ENCODE peak calls at places on chromosomes 2 and 18, in five cellular contexts. F, G, D, O and B are unnamed samples. For H3K4me1, the result is how much of the 10 kb centered on the place peaks cover.

GRCh38 chr18:49886891-49887764 is 73.8 kb upstream of the ACAA2 start:
- DNase-seq in F (no peak), G (no peak), D (no peak), O (no peak), B (no peak)

GRCh38 chr2:134288814-134289213 is 34.9 kb downstream of the MGAT5 start:
- DNase-seq in F (no peak), G (no peak), D (no peak), O (no peak), B (no peak)

GRCh38 chr2:32947484-32948143 is 861 bp downstream of the LTBP1 start:
- DNase-seq in F (peak), G (peak), D (peak), O (no peak), B (peak)

GRCh38 chr2:168552450-168552856 is 96.4 kb downstream of the CERS6 start:
- DNase-seq in F (no peak), G (no peak), D (no peak), O (no peak), B (no peak)

GRCh38 chr2:48146552-48146951 is 240.3 kb upstream of the FBXO11 start:
- DNase-seq in F (no peak), G (no peak), D (no peak), O (no peak), B (no peak)

GRCh38 chr2:120875431-120875830 is 139.8 kb downstream of the GLI2 start:
- DNase-seq in F (no peak), G (no peak), D (peak), O (no peak), B (no peak)

GRCh38 chr2:17858064-17858463 is 20.4 kb upstream of the KCNS3 start:
- DNase-seq in F (no peak), G (no peak), D (no peak), O (no peak), B (no peak)

GRCh38 chr18:67515987-67516431 is 511 bp downstream of the DSEL start:
- DNase-seq in F (peak), G (peak), D (peak), O (peak), B (peak)

GRCh38 chr2:68746408-68746807 is 11.8 kb downstream of the ARHGAP25 start:
- DNase-seq in F (no peak), G (no peak), D (no peak), O (no peak), B (no peak)

GRCh38 chr18:60978338-60978737 is 354.9 kb upstream of the CDH20 start:
- DNase-seq in F (no peak), G (no peak), D (no peak), O (no peak), B (no peak)

GRCh38 chr18:59055345-59056032 is 84.2 kb upstream of the SEC11C start:
- DNase-seq in F (no peak), G (no peak), D (no peak), O (no peak), B (no peak)

GRCh38 chr2:219172231-219173154 is 2.7 kb upstream of the SLC23A3 start:
- DNase-seq in F (no peak), G (no peak), D (no peak), O (no peak), B (no peak)

GRCh38 chr2:40584432-40584831 is 132.5 kb upstream of the SLC8A1 start:
- DNase-seq in F (no peak), G (no peak), D (no peak), O (no peak), B (no peak)

GRCh38 chr2:38875576-38876367 is at the start of the genes DHX57 and MORN2:
- DNase-seq in F (peak), G (peak), D (peak), O (peak), B (peak)

GRCh38 chr2:151472966-151473365 is 63.3 kb downstream of the RIF1 start:
- DNase-seq in F (no peak), G (no peak), D (no peak), O (no peak), B (no peak)

GRCh38 chr2:128317186-128317897 is 1.3 kb downstream of the HS6ST1 start:
- DNase-seq in F (peak), G (peak), D (peak), O (no peak), B (peak)

GRCh38 chr18:4640349-4641012 is 185.4 kb upstream of the DLGAP1 start:
- DNase-seq in F (no peak), G (no peak), D (no peak), O (no peak), B (no peak)

GRCh38 chr2:238593678-238594077 is 167.0 kb downstream of the ASB1 start:
- DNase-seq in F (no peak), G (no peak), D (no peak), O (no peak), B (no peak)

GRCh38 chr2:127807678-127808353 is 3.2 kb downstream of the WDR33 start:
- DNase-seq in F (no peak), G (no peak), D (no peak), O (no peak), B (no peak)

GRCh38 chr2:166344286-166345113 is 31.2 kb downstream of the SCN9A start:
- DNase-seq in F (no peak), G (no peak), D (no peak), O (no peak), B (no peak)

GRCh38 chr2:224217962-224218347 is 178.9 kb upstream of the SERPINE2 start:
- DNase-seq in F (no peak), G (no peak), D (peak), O (no peak), B (no peak)

GRCh38 chr2:15640291-15640711 is 48.6 kb downstream of the DDX1 start:
- DNase-seq in F (no peak), G (no peak), D (no peak), O (no peak), B (no peak)

GRCh38 chr2:204272089-204272488 is 273.2 kb upstream of the PARD3B start:
- DNase-seq in F (no peak), G (no peak), D (no peak), O (no peak), B (no peak)

DNA sequence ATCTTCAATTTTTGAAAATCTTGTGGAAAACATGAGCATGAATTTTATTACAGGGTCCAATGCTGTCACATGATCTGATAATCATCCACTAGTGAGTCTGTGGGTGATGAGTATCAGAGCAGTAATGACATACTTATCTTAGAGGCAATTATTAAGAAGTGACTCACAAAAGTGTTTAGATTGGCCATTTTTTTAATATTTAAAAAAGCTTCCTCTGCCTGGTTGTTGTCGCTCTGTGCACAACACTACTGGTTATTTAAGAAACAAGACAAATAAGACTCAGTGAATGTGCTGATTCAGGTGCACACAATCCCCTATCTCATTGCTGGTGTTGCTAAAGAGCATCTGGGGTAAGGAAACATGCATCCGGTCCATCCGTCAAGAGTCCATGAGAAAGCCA is 665.8 kb upstream of the ZEB2 start:
- DNase-seq in F (no peak), G (no peak), D (no peak), O (no peak), B (no peak)
- H3K4me1 ChIP-seq in F (under half), G (under half), D (under half), O (under half), B (under half)

DNA sequence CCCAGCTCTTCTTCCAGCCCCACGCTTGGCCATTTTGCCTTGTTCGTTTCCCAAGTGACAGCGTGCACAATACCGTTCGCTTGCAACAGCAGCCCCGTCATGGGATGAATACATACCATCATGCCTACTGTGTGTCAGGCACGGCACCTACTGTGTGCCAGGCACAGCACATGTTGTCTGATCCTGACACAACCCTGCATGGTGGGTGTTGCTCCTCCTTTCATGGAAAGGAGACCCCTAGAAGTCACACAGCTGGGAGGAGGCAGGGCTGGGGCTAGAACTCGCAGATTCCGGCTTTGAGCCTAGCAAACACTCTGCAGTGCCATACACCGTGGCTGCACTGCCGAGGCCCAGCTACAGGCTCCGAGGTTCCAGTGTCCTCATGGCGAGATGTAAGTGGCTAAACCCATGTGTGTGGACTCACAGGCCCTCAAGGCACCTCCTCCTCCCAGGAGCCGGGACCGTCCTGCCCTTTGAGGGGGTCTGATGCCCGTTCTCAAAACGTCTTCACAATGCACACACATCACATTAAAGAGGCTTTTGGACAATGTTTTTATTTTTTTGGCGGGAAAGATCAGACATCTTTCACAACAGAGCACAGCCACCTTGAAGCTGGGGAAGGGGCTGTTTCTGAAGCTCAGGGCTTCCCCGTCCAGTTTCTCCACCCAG is 65.1 kb downstream of the HS1BP3 start:
- DNase-seq in F (no peak), G (peak), D (peak), O (no peak), B (peak)
- H3K27ac ChIP-seq in F (peak), G (peak), D (peak), O (no peak), B (no peak)

GRCh38 chr18:13801260-13801601 is 22.7 kb upstream of the MC5R start:
- DNase-seq in F (no peak), G (no peak), D (no peak), O (no peak), B (no peak)
- H3K4me3 ChIP-seq in F (no peak), G (peak), D (peak), O (peak), B (peak)

DNA sequence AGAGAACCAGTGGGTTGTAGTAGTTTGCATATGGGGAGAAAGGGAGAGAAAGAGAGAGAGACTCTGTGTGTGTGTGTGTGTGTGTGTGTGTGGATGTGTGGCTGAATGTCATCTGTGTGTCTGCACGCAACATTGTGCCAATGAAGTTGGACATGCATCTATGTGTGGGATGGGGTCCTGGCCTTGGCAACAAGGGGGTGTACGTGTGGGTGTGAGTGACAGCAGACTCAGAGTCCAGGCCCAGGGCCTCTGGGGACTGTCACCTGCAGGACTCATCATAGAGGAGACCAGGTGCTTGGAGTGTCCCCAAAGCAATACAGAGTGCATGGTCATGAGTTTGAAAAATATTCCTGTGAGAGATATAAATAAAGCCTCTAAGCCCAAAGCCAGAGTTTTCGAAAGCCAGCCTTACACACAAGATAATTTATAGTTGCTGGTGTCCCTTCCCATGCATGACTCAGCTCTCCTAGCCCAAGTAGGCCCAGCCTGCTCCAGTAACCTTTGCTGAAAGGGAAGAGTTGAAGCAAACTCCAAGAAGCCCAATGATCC is 59.9 kb downstream of the TNP1 start:
- DNase-seq in F (peak), G (no peak), D (no peak), O (no peak), B (peak)
- H3K4me1 ChIP-seq in F (under half), G (under half), D (under half), O (under half), B (half or more)

GRCh38 chr2:231342111-231342711 is 53.3 kb upstream of the B3GNT7 start:
- DNase-seq in F (no peak), G (peak), D (peak), O (no peak), B (no peak)
- H3K27ac ChIP-seq in F (peak), G (peak), D (no peak), O (no peak), B (no peak)

DNA sequence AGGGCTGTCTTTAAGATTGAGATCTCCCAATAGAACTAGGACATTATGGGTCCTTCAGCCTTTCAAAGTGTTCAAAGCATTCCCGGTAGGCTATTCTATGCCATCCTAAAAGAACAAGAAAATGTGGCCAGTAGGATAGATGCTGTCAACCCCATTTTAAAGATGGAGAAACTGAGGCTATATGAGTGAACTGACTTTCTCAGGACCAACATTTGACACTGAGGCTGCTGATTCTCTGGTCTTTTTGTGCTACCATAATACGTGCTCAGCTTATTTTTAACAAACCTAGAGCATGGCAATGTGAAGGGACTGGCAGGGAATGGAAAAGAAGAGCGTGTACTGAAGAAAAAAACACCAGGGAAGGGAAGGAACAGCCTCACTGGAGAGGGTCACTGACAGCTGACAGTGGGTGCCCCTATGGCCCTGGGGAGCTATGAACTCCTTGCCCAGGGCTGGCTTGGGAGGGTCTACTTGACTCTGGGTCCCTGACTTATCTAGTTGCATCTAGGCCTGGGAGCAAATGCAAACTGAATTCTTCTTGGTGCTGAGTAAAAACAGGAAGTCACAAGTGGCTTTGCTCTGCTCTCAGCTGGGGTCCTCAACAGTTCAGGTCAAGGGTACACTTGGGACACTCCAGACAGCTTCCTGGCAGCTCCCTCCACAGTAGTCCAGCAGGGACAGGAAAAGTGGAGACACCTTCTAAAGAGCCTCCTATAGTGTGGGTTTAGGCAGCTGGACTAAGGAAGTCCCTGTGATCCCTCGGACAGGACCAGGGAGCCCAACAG is 2.3 kb downstream of the CYRIA start:
- DNase-seq in F (no peak), G (no peak), D (no peak), O (no peak), B (no peak)
- H3K4me3 ChIP-seq in F (no peak), G (peak), D (no peak), O (peak), B (peak)

DNA sequence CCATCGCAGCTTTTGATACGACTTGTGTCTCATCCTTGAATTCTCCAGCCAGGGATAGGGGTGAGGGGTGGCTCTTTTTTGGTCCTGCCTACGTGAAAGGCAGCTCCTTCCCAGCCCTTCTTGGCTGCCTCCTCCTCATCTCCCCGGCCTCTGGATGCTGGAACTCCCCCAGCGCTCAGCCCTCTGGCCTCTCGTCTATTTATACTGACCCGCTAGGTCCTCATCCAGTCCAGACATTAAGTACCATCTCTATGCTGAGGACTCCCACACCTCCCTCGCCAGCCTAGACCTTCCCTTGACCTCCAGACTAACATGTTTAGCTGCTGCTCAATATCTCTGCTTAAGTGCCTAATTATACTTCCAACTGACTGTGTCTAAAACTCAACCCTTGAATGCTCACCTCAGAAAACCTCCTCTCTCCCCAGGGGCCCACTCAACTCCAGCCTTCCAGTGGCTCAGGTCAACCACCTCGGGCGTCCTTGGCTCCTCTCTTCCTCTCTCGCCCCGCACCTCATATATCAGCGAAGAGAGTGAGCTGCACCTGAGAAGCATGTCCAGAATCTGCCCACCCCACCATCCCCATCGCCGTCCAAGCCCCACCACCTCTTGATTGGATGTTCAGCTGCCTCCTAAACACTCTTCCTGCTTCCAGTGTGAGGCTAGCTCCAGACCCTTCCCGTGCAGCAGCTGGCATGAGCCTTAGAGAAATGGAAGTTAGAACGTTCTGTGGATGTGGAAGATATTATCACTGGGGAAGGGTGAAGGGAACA is 34.8 kb downstream of the TOGARAM2 start:
- DNase-seq in F (no peak), G (no peak), D (no peak), O (no peak), B (peak)
- H3K4me1 ChIP-seq in F (under half), G (under half), D (under half), O (under half), B (half or more)

GRCh38 chr18:23143059-23143831 is 8.0 kb downstream of the CABLES1 start:
- DNase-seq in F (peak), G (peak), D (peak), O (no peak), B (no peak)
- H3K27ac ChIP-seq in F (peak), G (peak), D (peak), O (peak), B (no peak)

GRCh38 chr2:173075056-173075780 is 428 bp upstream of the MAP3K20 start:
- DNase-seq in F (no peak), G (no peak), D (no peak), O (no peak), B (no peak)
- H3K4me3 ChIP-seq in F (peak), G (peak), D (peak), O (peak), B (peak)